ENCODE peak calls at places on chromosomes 5 and 9, in nine cellular contexts. Z, H, X, L, Y, G, M, J and C are unnamed samples.

GRCh38 chr5:180607861-180608571 is 16.7 kb upstream of the SCGB3A1 start:
- DNase-seq in Z (no peak), H (no peak), X (no peak), L (no peak), Y (peak), G (no peak), M (no peak), J (peak), C (no peak)

GRCh38 chr9:19660019-19660418 is 128.8 kb downstream of the SLC24A2 start:
- DNase-seq in Z (no peak), H (no peak), X (no peak), L (no peak), Y (no peak), G (no peak), M (no peak), J (no peak), C (no peak)

GRCh38 chr5:143896981-143897380 is 85.0 kb downstream of the HMHB1 start:
- DNase-seq in Z (no peak), H (no peak), X (no peak), L (no peak), Y (no peak), G (no peak), M (no peak), J (no peak), C (no peak)

GRCh38 chr9:18393340-18394130 is 80.4 kb upstream of the ADAMTSL1 start:
- DNase-seq in Z (peak), H (peak), X (no peak), L (peak), Y (no peak), G (peak), M (peak), J (peak), C (no peak)

GRCh38 chr5:171863928-171864327 is 78.3 kb downstream of the SMIM23 start:
- DNase-seq in Z (no peak), H (no peak), X (no peak), L (no peak), Y (no peak), G (no peak), M (no peak), J (no peak), C (no peak)

GRCh38 chr9:92538541-92538940 is 2.8 kb upstream of the ECM2 start:
- DNase-seq in Z (no peak), H (no peak), X (no peak), L (no peak), Y (no peak), G (no peak), M (no peak), J (no peak), C (no peak)

GRCh38 chr5:103849934-103850333 is 287.3 kb upstream of the NUDT12 start:
- DNase-seq in Z (peak), H (no peak), X (no peak), L (peak), Y (no peak), G (no peak), M (no peak), J (no peak), C (no peak)

GRCh38 chr5:122180863-122181519 is 51.6 kb downstream of the ZNF474 start:
- DNase-seq in Z (peak), H (no peak), X (no peak), L (no peak), Y (no peak), G (no peak), M (no peak), J (peak), C (no peak)

GRCh38 chr5:124264499-124264898 is 481.9 kb downstream of the ZNF608 start:
- DNase-seq in Z (no peak), H (no peak), X (no peak), L (no peak), Y (no peak), G (no peak), M (no peak), J (no peak), C (no peak)

GRCh38 chr5:168583742-168584482 is 4.7 kb upstream of the PANK3 start:
- DNase-seq in Z (no peak), H (no peak), X (no peak), L (no peak), Y (no peak), G (no peak), M (no peak), J (no peak), C (no peak)

GRCh38 chr5:59943721-59944120 is 50.2 kb upstream of the PDE4D start:
- DNase-seq in Z (no peak), H (peak), X (no peak), L (no peak), Y (no peak), G (no peak), M (no peak), J (no peak), C (no peak)

GRCh38 chr9:27518006-27518405 is 6.1 kb upstream of the IFNK start:
- DNase-seq in Z (no peak), H (no peak), X (no peak), L (no peak), Y (no peak), G (no peak), M (no peak), J (no peak), C (no peak)

GRCh38 chr9:27520986-27521385 is 3.1 kb upstream of the IFNK start:
- DNase-seq in Z (no peak), H (no peak), X (no peak), L (no peak), Y (no peak), G (no peak), M (no peak), J (no peak), C (no peak)

GRCh38 chr9:27518809-27519208 is 5.3 kb upstream of the IFNK start:
- DNase-seq in Z (no peak), H (no peak), X (no peak), L (no peak), Y (no peak), G (no peak), M (no peak), J (no peak), C (no peak)

GRCh38 chr9:27523141-27523540 is 949 bp upstream of the IFNK start:
- DNase-seq in Z (no peak), H (no peak), X (no peak), L (no peak), Y (no peak), G (no peak), M (no peak), J (peak), C (no peak)

DNA sequence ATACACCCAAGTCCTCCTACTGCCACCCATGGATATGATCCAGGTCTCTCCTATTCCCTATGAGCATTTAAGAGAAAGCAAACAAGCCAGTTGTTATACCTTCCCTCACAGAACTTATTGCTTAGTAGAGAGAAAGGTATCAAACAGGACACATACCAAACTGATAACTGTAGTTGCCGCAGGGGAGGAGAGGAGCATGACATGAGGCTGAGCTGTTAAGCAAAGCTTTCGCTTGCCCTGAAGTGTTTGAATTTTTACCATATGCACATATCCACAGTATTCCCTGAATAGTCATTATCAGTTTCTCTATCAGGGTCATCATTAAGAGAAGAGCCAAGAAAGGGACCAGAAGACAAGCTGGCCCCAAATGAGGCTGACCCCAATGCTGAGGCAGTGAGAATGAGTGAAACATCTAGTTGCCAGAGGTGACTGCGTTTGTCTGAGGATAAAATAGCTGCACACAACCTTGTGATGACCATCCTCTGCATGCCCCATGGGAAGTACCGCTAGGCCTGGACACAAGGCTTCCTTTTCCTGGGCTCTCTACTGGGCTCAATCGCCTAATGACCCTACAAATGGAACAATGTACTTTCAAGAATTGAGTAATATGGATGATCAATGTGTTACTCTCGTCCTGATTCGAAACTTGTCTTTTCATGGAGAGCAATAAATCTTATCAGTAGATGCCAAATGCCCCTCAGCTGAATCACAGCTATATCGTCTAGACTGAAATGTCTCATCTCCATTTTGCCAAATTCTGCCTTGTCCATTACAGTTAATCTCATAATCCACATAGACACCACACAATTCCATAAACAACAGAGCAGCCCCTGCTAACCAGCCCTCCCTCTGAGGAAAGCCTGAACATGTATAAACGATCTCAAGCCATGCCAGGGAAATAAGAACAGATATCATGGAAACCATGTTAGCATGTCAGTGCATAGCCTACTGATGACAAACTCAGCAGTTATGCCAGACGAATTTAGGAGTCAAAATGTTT is 4.3 kb upstream of the IFNK start:
- DNase-seq in Z (no peak), H (no peak), X (no peak), L (no peak), Y (no peak), G (no peak), M (no peak), J (peak), C (no peak)
- H3K27ac ChIP-seq in Z (no peak), H (no peak), X (no peak), L (no peak), Y (no peak), G (no peak), M (no peak), J (no peak), C (no peak)

GRCh38 chr9:108867829-108868228 is 5.8 kb downstream of the ACTL7A start:
- DNase-seq in Z (no peak), H (no peak), X (no peak), L (no peak), Y (no peak), G (no peak), M (no peak), J (no peak), C (no peak)

GRCh38 chr9:108866001-108866420 is 3.9 kb downstream of the ACTL7A start:
- DNase-seq in Z (no peak), H (no peak), X (no peak), L (no peak), Y (no peak), G (no peak), M (no peak), J (no peak), C (no peak)

GRCh38 chr9:108865037-108865436 is 3.0 kb downstream of the ACTL7A start:
- DNase-seq in Z (no peak), H (no peak), X (no peak), L (no peak), Y (no peak), G (no peak), M (no peak), J (no peak), C (no peak)

GRCh38 chr9:108864446-108864845 is 2.4 kb downstream of the ACTL7A start:
- DNase-seq in Z (no peak), H (no peak), X (no peak), L (no peak), Y (no peak), G (no peak), M (no peak), J (no peak), C (no peak)

DNA sequence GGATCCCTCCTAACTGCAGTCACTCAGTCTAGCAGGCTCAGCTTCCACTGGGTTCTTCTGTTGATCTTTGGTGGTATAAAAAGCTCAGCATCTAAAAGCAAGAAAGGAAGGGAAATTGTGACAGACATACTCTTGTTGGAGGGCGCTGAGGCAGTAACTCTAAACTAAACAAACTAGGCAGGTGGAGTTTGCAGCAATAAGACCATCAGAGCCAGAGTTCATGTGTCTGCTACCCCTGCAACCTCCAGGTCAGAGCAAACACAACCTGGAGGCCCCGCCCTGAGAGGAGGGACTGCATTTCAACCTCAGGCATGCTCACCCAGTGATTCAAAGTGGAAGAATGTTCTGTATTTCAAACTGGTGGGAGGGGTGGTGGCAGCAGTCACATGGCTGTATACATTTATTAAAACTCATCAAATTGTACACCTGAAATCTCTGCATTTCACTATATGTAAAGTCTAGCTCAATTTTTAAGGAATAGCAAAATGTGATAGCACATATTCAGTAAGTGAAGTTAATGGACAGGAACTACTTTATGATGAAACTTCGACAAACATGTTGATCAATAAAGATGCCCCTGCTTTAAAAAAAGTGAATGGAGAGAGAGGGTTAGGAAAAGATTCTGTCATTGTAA is 7.1 kb downstream of the ACTL7A start:
- DNase-seq in Z (no peak), H (no peak), X (no peak), L (peak), Y (no peak), G (no peak), M (no peak), J (peak), C (no peak)
- H3K27ac ChIP-seq in Z (no peak), H (no peak), X (no peak), L (no peak), Y (no peak), G (no peak), M (no peak), J (no peak), C (no peak)

DNA sequence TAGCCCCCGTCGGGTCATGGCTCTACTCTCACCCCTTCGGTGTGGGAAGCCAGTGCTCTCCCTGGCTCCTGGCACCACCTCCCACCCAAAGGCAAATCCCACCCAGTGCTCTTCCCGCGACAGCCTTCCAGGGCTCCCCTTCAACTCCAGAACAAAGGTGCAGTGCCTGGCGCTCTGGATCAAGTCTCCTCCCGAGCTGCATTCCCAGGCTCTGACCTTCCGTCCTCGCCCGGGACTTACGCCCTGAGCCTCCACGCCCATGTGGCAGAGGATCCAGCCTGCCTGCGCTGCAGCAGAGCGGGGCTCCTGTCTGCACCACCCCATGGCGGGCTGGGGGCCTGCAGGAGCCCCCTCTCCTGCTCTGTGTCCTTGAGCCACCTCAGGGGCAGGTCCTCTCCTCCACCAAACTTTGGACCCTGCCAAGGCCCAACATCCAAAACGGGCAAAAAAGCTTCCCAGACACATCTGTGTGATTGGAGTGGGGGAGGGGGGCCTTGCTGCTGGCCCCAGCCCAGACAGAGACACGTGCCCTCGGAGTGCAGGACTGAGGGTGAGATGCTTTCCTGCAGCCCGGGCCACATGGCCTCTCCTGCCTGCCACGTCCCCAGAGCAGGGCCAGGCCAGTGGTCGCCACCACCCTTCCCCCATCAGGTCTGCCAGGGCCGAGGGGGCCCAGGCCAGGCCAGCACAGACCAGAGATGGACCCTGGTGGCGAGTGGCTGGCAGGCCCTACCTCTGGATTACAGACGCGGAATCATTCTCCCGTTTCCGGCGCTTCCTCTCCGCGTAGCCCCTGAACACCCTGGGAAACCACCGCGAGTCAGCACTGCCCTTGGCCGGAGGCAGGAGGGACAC is 4.4 kb downstream of the NSMF start:
- DNase-seq in Z (no peak), H (peak), X (no peak), L (no peak), Y (peak), G (peak), M (peak), J (peak), C (no peak)
- H3K27ac ChIP-seq in Z (peak), H (peak), X (peak), L (peak), Y (peak), G (no peak), M (peak), J (no peak), C (peak)

GRCh38 chr5:16913187-16913839 is 22.8 kb downstream of the MYO10 start:
- DNase-seq in Z (no peak), H (peak), X (no peak), L (peak), Y (no peak), G (no peak), M (no peak), J (no peak), C (no peak)

GRCh38 chr5:16906255-16906654 is 29.8 kb downstream of the MYO10 start:
- DNase-seq in Z (no peak), H (no peak), X (no peak), L (no peak), Y (no peak), G (no peak), M (no peak), J (no peak), C (no peak)

GRCh38 chr5:16907270-16907669 is 28.8 kb downstream of the MYO10 start:
- DNase-seq in Z (no peak), H (no peak), X (no peak), L (no peak), Y (no peak), G (no peak), M (no peak), J (no peak), C (no peak)

GRCh38 chr5:16912080-16912479 is 24.0 kb downstream of the MYO10 start:
- DNase-seq in Z (no peak), H (no peak), X (no peak), L (no peak), Y (no peak), G (no peak), M (no peak), J (no peak), C (no peak)

GRCh38 chr5:16909464-16909863 is 26.6 kb downstream of the MYO10 start:
- DNase-seq in Z (no peak), H (no peak), X (no peak), L (no peak), Y (no peak), G (no peak), M (no peak), J (no peak), C (no peak)
- H3K27ac ChIP-seq in Z (no peak), H (no peak), X (no peak), L (no peak), Y (no peak), G (no peak), M (no peak), J (no peak), C (no peak)

GRCh38 chr9:21933865-21934264 is 60.3 kb downstream of the CDKN2A start:
- DNase-seq in Z (no peak), H (no peak), X (no peak), L (no peak), Y (no peak), G (no peak), M (no peak), J (no peak), C (no peak)
- H3K27ac ChIP-seq in Z (no peak), H (no peak), X (no peak), L (no peak), Y (no peak), G (no peak), M (no peak), J (no peak), C (no peak)

GRCh38 chr9:98550206-98550820 is 158.4 kb downstream of the GABBR2 start:
- DNase-seq in Z (no peak), H (no peak), X (no peak), L (no peak), Y (no peak), G (no peak), M (no peak), J (no peak), C (peak)

GRCh38 chr9:98549401-98549800 is 159.3 kb downstream of the GABBR2 start:
- DNase-seq in Z (no peak), H (no peak), X (no peak), L (no peak), Y (no peak), G (no peak), M (no peak), J (no peak), C (peak)

GRCh38 chr9:98554752-98555151 is 154.0 kb downstream of the GABBR2 start:
- DNase-seq in Z (no peak), H (no peak), X (no peak), L (no peak), Y (no peak), G (no peak), M (no peak), J (no peak), C (no peak)

GRCh38 chr9:98552306-98552705 is 156.4 kb downstream of the GABBR2 start:
- DNase-seq in Z (no peak), H (peak), X (no peak), L (no peak), Y (no peak), G (no peak), M (no peak), J (no peak), C (peak)

DNA sequence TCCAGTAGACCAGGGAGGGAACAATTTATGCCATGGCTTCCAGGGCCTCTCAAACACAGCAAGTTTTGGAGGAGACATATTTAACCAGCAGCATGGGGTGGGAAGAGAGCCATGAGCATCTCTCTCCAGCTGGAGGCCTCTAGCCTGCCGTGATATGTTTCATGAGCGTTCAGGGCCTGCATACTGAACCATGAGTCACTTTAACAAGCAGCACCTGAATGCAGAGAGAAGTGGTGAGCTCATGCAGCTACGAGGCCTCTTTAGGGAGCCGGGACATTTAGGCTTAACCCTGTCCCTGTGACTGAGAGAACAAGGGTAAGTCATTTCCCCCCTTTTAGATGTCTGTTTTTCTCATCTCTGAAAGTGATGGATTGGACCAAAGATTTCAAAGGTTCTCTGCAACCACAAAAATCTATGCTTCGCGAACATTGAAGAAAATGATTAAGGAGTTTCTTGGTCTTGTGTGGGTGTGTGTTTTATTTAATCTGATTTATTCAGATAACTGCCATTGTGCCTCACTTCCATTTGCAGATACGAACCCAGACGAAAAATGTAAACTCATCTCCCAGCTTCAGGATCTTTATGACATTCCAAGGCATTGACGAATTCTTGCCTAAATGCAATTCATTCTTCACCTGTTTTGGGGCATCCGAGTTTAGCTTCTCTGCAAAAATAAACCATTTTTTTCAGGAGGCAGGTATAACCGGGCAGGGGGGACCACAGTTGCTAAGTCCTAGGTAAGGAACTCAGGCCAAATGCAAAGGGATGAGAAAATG is 157.0 kb downstream of the GABBR2 start:
- DNase-seq in Z (no peak), H (peak), X (no peak), L (no peak), Y (no peak), G (no peak), M (no peak), J (peak), C (peak)
- H3K27ac ChIP-seq in Z (no peak), H (no peak), X (no peak), L (no peak), Y (no peak), G (no peak), M (no peak), J (no peak), C (no peak)

GRCh38 chr9:26685857-26686256 is 206.7 kb downstream of the CAAP1 start:
- DNase-seq in Z (no peak), H (no peak), X (no peak), L (no peak), Y (no peak), G (no peak), M (no peak), J (peak), C (no peak)
- H3K27ac ChIP-seq in Z (no peak), H (no peak), X (no peak), L (no peak), Y (no peak), G (no peak), M (no peak), J (no peak), C (no peak)